ENCODE peak calls at places on chromosomes 2 and 18, in ten cellular contexts. One of them, this sample, is unnamed.

GRCh38 chr2:233795735-233796171 is 17.6 kb downstream of the MROH2A start:
- DNase-seq in cardiac fibroblast: no peak
- DNase-seq in PC-9: no peak
- DNase-seq in Calu3: no peak
- DNase-seq in CD4-positive, alpha-beta T cell: no peak
- DNase-seq in RWPE1: no peak
- DNase-seq in nephron progenitor cell: no peak
- DNase-seq in HCT116: no peak
- DNase-seq in kidney epithelial cell: no peak
- DNase-seq in WTC11: no peak
- DNase-seq in this sample: no peak

GRCh38 chr18:49728542-49728941 is 84.8 kb downstream of the ACAA2 start:
- DNase-seq in Calu3: peak; percentile 70
- DNase-seq in WTC11: peak; percentile 81
- DNase-seq in RWPE1: no peak
- DNase-seq in cardiac fibroblast: peak; percentile 69
- DNase-seq in nephron progenitor cell: peak; percentile 53
- DNase-seq in PC-9: no peak
- DNase-seq in kidney epithelial cell: no peak
- DNase-seq in HCT116: peak; percentile 47
- DNase-seq in CD4-positive, alpha-beta T cell: no peak
- DNase-seq in this sample: peak; percentile 40

GRCh38 chr18:58466636-58467205 is 162.2 kb downstream of the ALPK2 start:
- DNase-seq in WTC11: no peak
- DNase-seq in HCT116: no peak
- DNase-seq in PC-9: no peak
- DNase-seq in kidney epithelial cell: no peak
- DNase-seq in cardiac fibroblast: no peak
- DNase-seq in RWPE1: no peak
- DNase-seq in nephron progenitor cell: no peak
- DNase-seq in CD4-positive, alpha-beta T cell: no peak
- DNase-seq in Calu3: peak; percentile 10
- DNase-seq in this sample: no peak

GRCh38 chr18:39529358-39529757 is 1963.8 kb upstream of the CELF4 start:
- DNase-seq in Calu3: no peak
- DNase-seq in HCT116: no peak
- DNase-seq in CD4-positive, alpha-beta T cell: no peak
- DNase-seq in cardiac fibroblast: no peak
- DNase-seq in nephron progenitor cell: no peak
- DNase-seq in WTC11: no peak
- DNase-seq in PC-9: no peak
- DNase-seq in kidney epithelial cell: no peak
- DNase-seq in RWPE1: no peak
- DNase-seq in this sample: no peak

GRCh38 chr2:2840101-2840531 is 509.0 kb upstream of the MYT1L start:
- DNase-seq in HCT116: no peak
- DNase-seq in cardiac fibroblast: no peak
- DNase-seq in PC-9: no peak
- DNase-seq in RWPE1: no peak
- DNase-seq in Calu3: no peak
- DNase-seq in nephron progenitor cell: no peak
- DNase-seq in CD4-positive, alpha-beta T cell: no peak
- DNase-seq in kidney epithelial cell: no peak
- DNase-seq in WTC11: no peak
- DNase-seq in this sample: no peak

GRCh38 chr2:102141915-102142828 is at the start of gene IL1R1:
- DNase-seq in HCT116: no peak
- DNase-seq in kidney epithelial cell: no peak
- DNase-seq in CD4-positive, alpha-beta T cell: no peak
- DNase-seq in cardiac fibroblast: peak; percentile 70
- DNase-seq in PC-9: peak; percentile 76
- DNase-seq in RWPE1: peak; percentile 67
- DNase-seq in WTC11: peak; percentile 62
- DNase-seq in nephron progenitor cell: peak; percentile 79
- DNase-seq in Calu3: peak; percentile 80
- DNase-seq in this sample: peak; percentile 74

GRCh38 chr2:85276571-85277121 is 51.1 kb downstream of the TGOLN2 start:
- DNase-seq in CD4-positive, alpha-beta T cell: no peak
- DNase-seq in cardiac fibroblast: peak; percentile 27
- DNase-seq in Calu3: no peak
- DNase-seq in HCT116: no peak
- DNase-seq in WTC11: no peak
- DNase-seq in nephron progenitor cell: no peak
- DNase-seq in PC-9: no peak
- DNase-seq in kidney epithelial cell: no peak
- DNase-seq in RWPE1: no peak
- DNase-seq in this sample: peak; percentile 43

GRCh38 chr2:159064446-159065301 is 96.2 kb downstream of the TANC1 start:
- DNase-seq in CD4-positive, alpha-beta T cell: no peak
- DNase-seq in WTC11: no peak
- DNase-seq in kidney epithelial cell: peak; percentile 32
- DNase-seq in RWPE1: no peak
- DNase-seq in nephron progenitor cell: no peak
- DNase-seq in PC-9: no peak
- DNase-seq in HCT116: no peak
- DNase-seq in cardiac fibroblast: peak; percentile 51
- DNase-seq in Calu3: peak; percentile 21
- DNase-seq in this sample: peak; percentile 59

GRCh38 chr2:74690571-74690970 is 36.5 kb downstream of the SEMA4F start:
- DNase-seq in kidney epithelial cell: peak; percentile 25
- DNase-seq in CD4-positive, alpha-beta T cell: no peak
- DNase-seq in WTC11: no peak
- DNase-seq in Calu3: peak; percentile 59
- DNase-seq in cardiac fibroblast: peak; percentile 80
- DNase-seq in nephron progenitor cell: peak; percentile 19
- DNase-seq in HCT116: peak; percentile 49
- DNase-seq in RWPE1: peak; percentile 72
- DNase-seq in PC-9: peak; percentile 24
- DNase-seq in this sample: peak; percentile 85

GRCh38 chr2:237603049-237603717 is 12.6 kb upstream of the RAB17 start:
- DNase-seq in kidney epithelial cell: no peak
- DNase-seq in RWPE1: no peak
- DNase-seq in HCT116: no peak
- DNase-seq in PC-9: no peak
- DNase-seq in Calu3: no peak
- DNase-seq in nephron progenitor cell: no peak
- DNase-seq in WTC11: no peak
- DNase-seq in cardiac fibroblast: no peak
- DNase-seq in CD4-positive, alpha-beta T cell: no peak
- DNase-seq in this sample: no peak

GRCh38 chr2:237603718-237604362 is 13.3 kb upstream of the RAB17 start:
- DNase-seq in RWPE1: peak; percentile 44
- DNase-seq in Calu3: no peak
- DNase-seq in WTC11: no peak
- DNase-seq in cardiac fibroblast: peak; percentile 85
- DNase-seq in HCT116: no peak
- DNase-seq in nephron progenitor cell: no peak
- DNase-seq in kidney epithelial cell: no peak
- DNase-seq in CD4-positive, alpha-beta T cell: peak; percentile 35
- DNase-seq in PC-9: no peak
- DNase-seq in this sample: peak; percentile 37

GRCh38 chr2:237604391-237604790 is 13.9 kb upstream of the RAB17 start:
- DNase-seq in nephron progenitor cell: no peak
- DNase-seq in WTC11: no peak
- DNase-seq in cardiac fibroblast: no peak
- DNase-seq in RWPE1: no peak
- DNase-seq in Calu3: no peak
- DNase-seq in kidney epithelial cell: no peak
- DNase-seq in CD4-positive, alpha-beta T cell: no peak
- DNase-seq in HCT116: no peak
- DNase-seq in PC-9: no peak
- DNase-seq in this sample: no peak

GRCh38 chr2:237602409-237602808 is 11.9 kb upstream of the RAB17 start:
- DNase-seq in WTC11: no peak
- DNase-seq in HCT116: no peak
- DNase-seq in PC-9: no peak
- DNase-seq in RWPE1: no peak
- DNase-seq in cardiac fibroblast: no peak
- DNase-seq in CD4-positive, alpha-beta T cell: no peak
- DNase-seq in Calu3: no peak
- DNase-seq in nephron progenitor cell: no peak
- DNase-seq in kidney epithelial cell: no peak
- DNase-seq in this sample: no peak

DNA sequence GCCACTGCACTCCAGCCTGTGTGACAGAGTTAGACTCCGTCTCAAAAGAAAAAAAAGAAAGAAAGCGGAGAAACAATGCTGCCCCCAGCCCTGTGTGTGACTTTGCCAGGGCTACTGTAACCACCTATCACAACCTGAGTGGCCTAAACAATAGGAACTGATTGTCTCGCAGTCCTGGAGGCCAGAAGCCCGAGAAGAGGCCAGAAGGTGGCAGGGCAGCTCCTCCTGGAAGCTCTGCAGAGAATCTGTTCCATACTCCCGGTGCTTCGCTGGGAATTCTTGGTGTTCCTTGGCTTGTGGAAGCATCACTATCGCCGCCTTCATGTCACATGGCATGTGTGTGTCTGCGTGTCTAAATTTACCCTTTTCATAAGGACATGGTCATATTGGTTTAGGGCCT is 14.4 kb upstream of the RAB17 start:
- DNase-seq in HCT116: peak; percentile 18
- DNase-seq in RWPE1: no peak
- DNase-seq in kidney epithelial cell: no peak
- DNase-seq in nephron progenitor cell: no peak
- DNase-seq in WTC11: no peak
- DNase-seq in Calu3: peak; percentile 16
- DNase-seq in cardiac fibroblast: peak; percentile 61
- DNase-seq in CD4-positive, alpha-beta T cell: no peak
- DNase-seq in PC-9: peak; percentile 44
- DNase-seq in this sample: peak; percentile 49
- TF ChIP-seq CTCF in HCT116: peak; percentile 40
- TF ChIP-seq CTCF in RWPE1: no peak
- TF ChIP-seq CTCF in kidney epithelial cell: peak; percentile 34
- TF ChIP-seq CTCF in nephron progenitor cell: no peak
- TF ChIP-seq CTCF in WTC11: no peak
- TF ChIP-seq CTCF in Calu3: peak; percentile 19
- TF ChIP-seq CTCF in cardiac fibroblast: peak; percentile 52
- TF ChIP-seq CTCF in CD4-positive, alpha-beta T cell: no peak
- TF ChIP-seq CTCF in PC-9: peak; percentile 57
- TF ChIP-seq CTCF in this sample: peak; percentile 44

GRCh38 chr2:35428548-35428947 is 927.0 kb upstream of the CRIM1 start:
- DNase-seq in nephron progenitor cell: peak; percentile 59
- DNase-seq in CD4-positive, alpha-beta T cell: no peak
- DNase-seq in HCT116: no peak
- DNase-seq in kidney epithelial cell: no peak
- DNase-seq in Calu3: peak; percentile 40
- DNase-seq in cardiac fibroblast: peak; percentile 18
- DNase-seq in WTC11: peak; percentile 78
- DNase-seq in PC-9: peak; percentile 18
- DNase-seq in RWPE1: peak; percentile 1
- DNase-seq in this sample: no peak
- TF ChIP-seq CTCF in nephron progenitor cell: peak; percentile 58
- TF ChIP-seq CTCF in CD4-positive, alpha-beta T cell: no peak
- TF ChIP-seq CTCF in HCT116: peak; percentile 51
- TF ChIP-seq CTCF in kidney epithelial cell: peak; percentile 79
- TF ChIP-seq CTCF in Calu3: peak; percentile 37
- TF ChIP-seq CTCF in cardiac fibroblast: peak; percentile 36
- TF ChIP-seq CTCF in WTC11: peak; percentile 36
- TF ChIP-seq CTCF in PC-9: peak; percentile 71
- TF ChIP-seq CTCF in RWPE1: peak; percentile 27
- TF ChIP-seq CTCF in this sample: peak; percentile 8

GRCh38 chr2:189348369-189348768 is 92.9 kb upstream of the WDR75 start:
- DNase-seq in WTC11: no peak
- DNase-seq in HCT116: no peak
- DNase-seq in nephron progenitor cell: no peak
- DNase-seq in CD4-positive, alpha-beta T cell: no peak
- DNase-seq in cardiac fibroblast: peak; percentile 81
- DNase-seq in RWPE1: no peak
- DNase-seq in Calu3: no peak
- DNase-seq in PC-9: no peak
- DNase-seq in kidney epithelial cell: no peak
- DNase-seq in this sample: no peak

GRCh38 chr2:189350515-189351209 is 90.6 kb upstream of the WDR75 start:
- DNase-seq in RWPE1: no peak
- DNase-seq in HCT116: no peak
- DNase-seq in Calu3: no peak
- DNase-seq in nephron progenitor cell: no peak
- DNase-seq in WTC11: no peak
- DNase-seq in cardiac fibroblast: peak; percentile 95
- DNase-seq in PC-9: no peak
- DNase-seq in kidney epithelial cell: peak; percentile 51
- DNase-seq in CD4-positive, alpha-beta T cell: no peak
- DNase-seq in this sample: peak; percentile 97

GRCh38 chr2:189344036-189344435 is 97.2 kb upstream of the WDR75 start:
- DNase-seq in nephron progenitor cell: no peak
- DNase-seq in cardiac fibroblast: no peak
- DNase-seq in PC-9: no peak
- DNase-seq in kidney epithelial cell: no peak
- DNase-seq in Calu3: no peak
- DNase-seq in CD4-positive, alpha-beta T cell: no peak
- DNase-seq in RWPE1: no peak
- DNase-seq in HCT116: no peak
- DNase-seq in WTC11: no peak
- DNase-seq in this sample: no peak

DNA sequence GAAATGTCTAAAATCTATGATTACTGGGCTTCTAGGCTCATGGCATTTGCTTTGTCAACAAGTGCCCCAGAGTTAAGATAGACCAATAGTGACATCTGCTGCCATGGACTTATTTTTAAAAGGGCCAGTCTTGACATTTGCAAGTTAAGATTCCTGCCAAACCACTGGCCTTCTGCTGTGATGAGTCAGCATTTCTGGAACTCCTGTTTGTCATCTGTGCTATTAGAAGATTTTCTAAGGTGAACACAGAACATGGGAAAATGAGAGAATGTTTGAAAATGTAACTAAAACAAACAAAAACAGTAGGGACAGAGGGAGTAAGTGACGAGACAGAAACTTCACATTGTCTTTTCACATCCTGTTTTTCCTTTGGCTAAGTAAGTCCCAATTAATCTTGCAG is 93.7 kb upstream of the WDR75 start:
- DNase-seq in HCT116: peak; percentile 53
- DNase-seq in PC-9: peak; percentile 18
- DNase-seq in Calu3: peak; percentile 21
- DNase-seq in nephron progenitor cell: no peak
- DNase-seq in kidney epithelial cell: peak; percentile 79
- DNase-seq in WTC11: no peak
- DNase-seq in RWPE1: peak; percentile 68
- DNase-seq in cardiac fibroblast: peak; percentile 99
- DNase-seq in CD4-positive, alpha-beta T cell: no peak
- DNase-seq in this sample: peak; percentile 97
- TF ChIP-seq CTCF in HCT116: peak; percentile 28
- TF ChIP-seq CTCF in PC-9: no peak
- TF ChIP-seq CTCF in Calu3: no peak
- TF ChIP-seq CTCF in nephron progenitor cell: no peak
- TF ChIP-seq CTCF in kidney epithelial cell: peak; percentile 9
- TF ChIP-seq CTCF in WTC11: no peak
- TF ChIP-seq CTCF in RWPE1: peak; percentile 35
- TF ChIP-seq CTCF in cardiac fibroblast: peak; percentile 4
- TF ChIP-seq CTCF in CD4-positive, alpha-beta T cell: peak; percentile 51
- TF ChIP-seq CTCF in this sample: peak; percentile 29

DNA sequence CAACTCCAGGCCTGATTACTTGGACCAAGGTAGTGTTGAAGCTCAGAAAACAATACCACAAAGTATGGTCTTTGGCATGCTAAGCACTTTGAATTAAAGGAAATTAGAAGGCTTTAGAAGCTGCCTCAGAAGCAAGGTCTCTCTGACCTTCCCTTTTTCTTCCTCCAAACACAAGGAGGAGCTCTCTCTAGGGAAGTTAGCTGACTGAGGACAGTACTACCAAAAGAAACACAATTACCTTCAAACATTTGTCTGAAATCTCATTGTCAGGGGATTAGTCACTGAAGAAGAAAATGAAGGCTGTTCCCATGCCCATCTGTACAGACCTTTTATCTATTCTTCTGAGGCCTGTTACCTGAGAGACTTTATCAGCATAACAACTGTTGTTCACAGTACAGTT is 279.3 kb downstream of the CDH20 start:
- DNase-seq in Calu3: no peak
- DNase-seq in kidney epithelial cell: no peak
- DNase-seq in cardiac fibroblast: peak; percentile 34
- DNase-seq in WTC11: no peak
- DNase-seq in PC-9: no peak
- DNase-seq in nephron progenitor cell: no peak
- DNase-seq in CD4-positive, alpha-beta T cell: no peak
- DNase-seq in RWPE1: no peak
- DNase-seq in HCT116: no peak
- DNase-seq in this sample: no peak
- TF ChIP-seq CTCF in Calu3: no peak
- TF ChIP-seq CTCF in kidney epithelial cell: no peak
- TF ChIP-seq CTCF in cardiac fibroblast: peak; percentile 28
- TF ChIP-seq CTCF in WTC11: no peak
- TF ChIP-seq CTCF in PC-9: no peak
- TF ChIP-seq CTCF in nephron progenitor cell: no peak
- TF ChIP-seq CTCF in CD4-positive, alpha-beta T cell: no peak
- TF ChIP-seq CTCF in RWPE1: no peak
- TF ChIP-seq CTCF in HCT116: no peak
- TF ChIP-seq CTCF in this sample: no peak